ENCODE peak calls at places on chromosomes 4 and X, in seven cellular contexts. One of them, this sample, is unnamed.
A peak's percentile ranks its signal among the peaks of the same experiment; 100 is the strongest.

GRCh38 chr4:3263053-3263958 is 14.3 kb downstream of the MSANTD1 start:
- DNase-seq in pancreas: peak; percentile 2
- DNase-seq in naive thymus-derived CD4-positive, alpha-beta T cell: no peak
- DNase-seq in cardiac muscle cell: no peak
- DNase-seq in psoas muscle: no peak
- DNase-seq in mammary epithelial cell: no peak
- DNase-seq in neural progenitor cell: peak; percentile 1
- DNase-seq in this sample: no peak

GRCh38 chrX:75547783-75548182 is 24.9 kb upstream of the ZDHHC15 start:
- DNase-seq in pancreas: peak; percentile 13
- DNase-seq in naive thymus-derived CD4-positive, alpha-beta T cell: no peak
- DNase-seq in cardiac muscle cell: no peak
- DNase-seq in psoas muscle: peak; percentile 52
- DNase-seq in mammary epithelial cell: no peak
- DNase-seq in neural progenitor cell: no peak
- DNase-seq in this sample: peak; percentile 69

GRCh38 chr4:3343358-3343757 is 50.5 kb downstream of the RGS12 start:
- DNase-seq in pancreas: peak; percentile 4
- DNase-seq in naive thymus-derived CD4-positive, alpha-beta T cell: no peak
- DNase-seq in cardiac muscle cell: no peak
- DNase-seq in psoas muscle: no peak
- DNase-seq in mammary epithelial cell: no peak
- DNase-seq in neural progenitor cell: no peak
- DNase-seq in this sample: no peak

GRCh38 chrX:16462912-16463311 is 187.0 kb upstream of the S100G start:
- DNase-seq in pancreas: no peak
- DNase-seq in naive thymus-derived CD4-positive, alpha-beta T cell: no peak
- DNase-seq in cardiac muscle cell: peak; percentile 40
- DNase-seq in psoas muscle: no peak
- DNase-seq in mammary epithelial cell: no peak
- DNase-seq in neural progenitor cell: no peak
- DNase-seq in this sample: no peak

GRCh38 chr4:139988863-139989765 is 164.9 kb downstream of the MAML3 start:
- DNase-seq in pancreas: peak; percentile 35
- DNase-seq in naive thymus-derived CD4-positive, alpha-beta T cell: no peak
- DNase-seq in cardiac muscle cell: peak; percentile 90
- DNase-seq in psoas muscle: no peak
- DNase-seq in mammary epithelial cell: peak; percentile 97
- DNase-seq in neural progenitor cell: peak; percentile 34
- DNase-seq in this sample: no peak

GRCh38 chrX:13005671-13006473 is 31.0 kb downstream of the TMSB4X start:
- DNase-seq in pancreas: no peak
- DNase-seq in naive thymus-derived CD4-positive, alpha-beta T cell: no peak
- DNase-seq in cardiac muscle cell: no peak
- DNase-seq in psoas muscle: no peak
- DNase-seq in mammary epithelial cell: peak; percentile 42
- DNase-seq in neural progenitor cell: no peak
- DNase-seq in this sample: no peak

GRCh38 chr4:114964016-114964415 is 149.4 kb downstream of the NDST4 start:
- DNase-seq in pancreas: no peak
- DNase-seq in naive thymus-derived CD4-positive, alpha-beta T cell: no peak
- DNase-seq in cardiac muscle cell: no peak
- DNase-seq in psoas muscle: no peak
- DNase-seq in mammary epithelial cell: no peak
- DNase-seq in neural progenitor cell: no peak
- DNase-seq in this sample: no peak

GRCh38 chr4:145285928-145286327 is 105.5 kb upstream of the OTUD4 start:
- DNase-seq in pancreas: no peak
- DNase-seq in naive thymus-derived CD4-positive, alpha-beta T cell: no peak
- DNase-seq in cardiac muscle cell: peak; percentile 26
- DNase-seq in psoas muscle: no peak
- DNase-seq in mammary epithelial cell: peak; percentile 35
- DNase-seq in neural progenitor cell: no peak
- DNase-seq in this sample: no peak

GRCh38 chr4:151099226-151099975 is at the start of gene RPS3A:
- DNase-seq in pancreas: peak; percentile 98
- DNase-seq in naive thymus-derived CD4-positive, alpha-beta T cell: peak; percentile 99
- DNase-seq in cardiac muscle cell: peak; percentile 99
- DNase-seq in psoas muscle: peak; percentile 98
- DNase-seq in mammary epithelial cell: peak; percentile 100
- DNase-seq in neural progenitor cell: peak; percentile 97
- DNase-seq in this sample: peak; percentile 97

GRCh38 chrX:54978448-54978847 is 15.5 kb downstream of the PFKFB1 start:
- DNase-seq in pancreas: no peak
- DNase-seq in naive thymus-derived CD4-positive, alpha-beta T cell: no peak
- DNase-seq in cardiac muscle cell: no peak
- DNase-seq in psoas muscle: no peak
- DNase-seq in mammary epithelial cell: peak; percentile 41
- DNase-seq in neural progenitor cell: no peak
- DNase-seq in this sample: no peak

GRCh38 chr4:98794565-98795205 is 134.2 kb downstream of the EIF4E start:
- DNase-seq in pancreas: no peak
- DNase-seq in naive thymus-derived CD4-positive, alpha-beta T cell: no peak
- DNase-seq in cardiac muscle cell: peak; percentile 58
- DNase-seq in psoas muscle: no peak
- DNase-seq in mammary epithelial cell: peak; percentile 97
- DNase-seq in neural progenitor cell: no peak
- DNase-seq in this sample: no peak

GRCh38 chrX:39308126-39308525 is 506.9 kb downstream of the MID1IP1 start:
- DNase-seq in pancreas: no peak
- DNase-seq in naive thymus-derived CD4-positive, alpha-beta T cell: no peak
- DNase-seq in cardiac muscle cell: peak; percentile 32
- DNase-seq in psoas muscle: no peak
- DNase-seq in mammary epithelial cell: no peak
- DNase-seq in neural progenitor cell: no peak
- DNase-seq in this sample: no peak

GRCh38 chrX:18887177-18887820 is 96.6 kb downstream of the PHKA2 start:
- DNase-seq in pancreas: no peak
- DNase-seq in naive thymus-derived CD4-positive, alpha-beta T cell: no peak
- DNase-seq in cardiac muscle cell: peak; percentile 13
- DNase-seq in psoas muscle: peak; percentile 72
- DNase-seq in mammary epithelial cell: no peak
- DNase-seq in neural progenitor cell: no peak
- DNase-seq in this sample: no peak

GRCh38 chr4:122673252-122673651 is 52.4 kb upstream of the IL21 start:
- DNase-seq in pancreas: no peak
- DNase-seq in naive thymus-derived CD4-positive, alpha-beta T cell: no peak
- DNase-seq in cardiac muscle cell: peak; percentile 32
- DNase-seq in psoas muscle: no peak
- DNase-seq in mammary epithelial cell: no peak
- DNase-seq in neural progenitor cell: peak; percentile 11
- DNase-seq in this sample: no peak

GRCh38 chr4:98470831-98471230 is 187.6 kb downstream of the TSPAN5 start:
- DNase-seq in pancreas: no peak
- DNase-seq in naive thymus-derived CD4-positive, alpha-beta T cell: no peak
- DNase-seq in cardiac muscle cell: peak; percentile 89
- DNase-seq in psoas muscle: no peak
- DNase-seq in mammary epithelial cell: no peak
- DNase-seq in neural progenitor cell: no peak
- DNase-seq in this sample: no peak

GRCh38 chr4:88610771-88611170 is 18.5 kb downstream of the HERC3 start:
- DNase-seq in pancreas: peak; percentile 21
- DNase-seq in naive thymus-derived CD4-positive, alpha-beta T cell: no peak
- DNase-seq in cardiac muscle cell: peak; percentile 47
- DNase-seq in psoas muscle: peak; percentile 89
- DNase-seq in mammary epithelial cell: no peak
- DNase-seq in neural progenitor cell: no peak
- DNase-seq in this sample: no peak

GRCh38 chr4:26819026-26819425 is 41.6 kb upstream of the STIM2 start:
- DNase-seq in pancreas: no peak
- DNase-seq in naive thymus-derived CD4-positive, alpha-beta T cell: no peak
- DNase-seq in cardiac muscle cell: no peak
- DNase-seq in psoas muscle: no peak
- DNase-seq in mammary epithelial cell: no peak
- DNase-seq in neural progenitor cell: peak; percentile 22
- DNase-seq in this sample: no peak

GRCh38 chr4:121307441-121308327 is 73.1 kb downstream of the QRFPR start:
- DNase-seq in pancreas: no peak
- DNase-seq in naive thymus-derived CD4-positive, alpha-beta T cell: peak; percentile 45
- DNase-seq in cardiac muscle cell: peak; percentile 79
- DNase-seq in psoas muscle: no peak
- DNase-seq in mammary epithelial cell: peak; percentile 63
- DNase-seq in neural progenitor cell: peak; percentile 80
- DNase-seq in this sample: no peak

GRCh38 chr4:53586121-53586816 is 5.0 kb downstream of the LNX1 start:
- DNase-seq in pancreas: no peak
- DNase-seq in naive thymus-derived CD4-positive, alpha-beta T cell: no peak
- DNase-seq in cardiac muscle cell: peak; percentile 91
- DNase-seq in psoas muscle: no peak
- DNase-seq in mammary epithelial cell: peak; percentile 74
- DNase-seq in neural progenitor cell: no peak
- DNase-seq in this sample: no peak

GRCh38 chrX:72060196-72060974 is 71.3 kb downstream of the RTL5 start:
- DNase-seq in pancreas: no peak
- DNase-seq in naive thymus-derived CD4-positive, alpha-beta T cell: no peak
- DNase-seq in cardiac muscle cell: peak; percentile 23
- DNase-seq in psoas muscle: no peak
- DNase-seq in mammary epithelial cell: no peak
- DNase-seq in neural progenitor cell: peak; percentile 90
- DNase-seq in this sample: no peak

DNA sequence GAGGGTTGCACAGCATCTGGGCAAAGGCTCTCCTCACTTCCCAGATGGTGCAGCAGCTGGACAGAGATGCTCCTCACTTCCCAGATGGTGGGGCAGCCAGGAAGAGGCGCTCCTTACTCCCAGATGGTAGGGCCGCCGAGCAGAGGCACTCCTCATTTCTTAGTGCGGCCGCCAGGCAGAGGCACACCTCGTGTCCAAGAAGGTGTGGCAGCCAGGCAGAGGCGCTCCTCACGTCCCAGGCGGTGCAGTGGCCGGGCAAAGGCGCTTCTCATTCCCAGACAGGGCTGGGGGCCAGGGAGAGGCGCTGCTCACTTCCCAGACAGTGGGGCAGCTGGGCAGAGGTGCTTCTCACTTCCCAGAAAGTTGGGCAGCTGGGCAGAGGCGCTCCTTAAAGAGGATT is 48.8 kb downstream of the ZNF732 start:
- DNase-seq in pancreas: no peak
- DNase-seq in naive thymus-derived CD4-positive, alpha-beta T cell: no peak
- DNase-seq in cardiac muscle cell: no peak
- DNase-seq in psoas muscle: no peak
- DNase-seq in mammary epithelial cell: no peak
- DNase-seq in neural progenitor cell: no peak
- DNase-seq in this sample: no peak
- H3K9me3 ChIP-seq in pancreas: peaks cover 3% of the 10 kb centered on the region
- H3K9me3 ChIP-seq in naive thymus-derived CD4-positive, alpha-beta T cell: no peaks in the 10 kb centered on the region
- H3K9me3 ChIP-seq in cardiac muscle cell: peaks cover 20% of the 10 kb centered on the region
- H3K9me3 ChIP-seq in psoas muscle: peaks cover 70% of the 10 kb centered on the region
- H3K9me3 ChIP-seq in mammary epithelial cell: peaks cover 55% of the 10 kb centered on the region
- H3K9me3 ChIP-seq in neural progenitor cell: peaks cover 67% of the 10 kb centered on the region
- H3K9me3 ChIP-seq in this sample: peaks cover 21% of the 10 kb centered on the region

GRCh38 chrX:65705439-65705838 is 38.0 kb downstream of the MSN start:
- DNase-seq in pancreas: no peak
- DNase-seq in naive thymus-derived CD4-positive, alpha-beta T cell: no peak
- DNase-seq in cardiac muscle cell: no peak
- DNase-seq in psoas muscle: no peak
- DNase-seq in mammary epithelial cell: no peak
- DNase-seq in neural progenitor cell: no peak
- DNase-seq in this sample: no peak

GRCh38 chrX:65707153-65707552 is 39.7 kb downstream of the MSN start:
- DNase-seq in pancreas: no peak
- DNase-seq in naive thymus-derived CD4-positive, alpha-beta T cell: no peak
- DNase-seq in cardiac muscle cell: no peak
- DNase-seq in psoas muscle: no peak
- DNase-seq in mammary epithelial cell: no peak
- DNase-seq in neural progenitor cell: no peak
- DNase-seq in this sample: no peak

GRCh38 chrX:65697915-65698796 is 30.7 kb downstream of the MSN start:
- DNase-seq in pancreas: no peak
- DNase-seq in naive thymus-derived CD4-positive, alpha-beta T cell: peak; percentile 75
- DNase-seq in cardiac muscle cell: peak; percentile 40
- DNase-seq in psoas muscle: no peak
- DNase-seq in mammary epithelial cell: no peak
- DNase-seq in neural progenitor cell: no peak
- DNase-seq in this sample: peak; percentile 58

GRCh38 chrX:65706041-65706828 is 38.8 kb downstream of the MSN start:
- DNase-seq in pancreas: peak; percentile 30
- DNase-seq in naive thymus-derived CD4-positive, alpha-beta T cell: no peak
- DNase-seq in cardiac muscle cell: peak; percentile 75
- DNase-seq in psoas muscle: peak; percentile 66
- DNase-seq in mammary epithelial cell: peak; percentile 83
- DNase-seq in neural progenitor cell: no peak
- DNase-seq in this sample: peak; percentile 54

GRCh38 chrX:65702956-65703355 is 35.5 kb downstream of the MSN start:
- DNase-seq in pancreas: no peak
- DNase-seq in naive thymus-derived CD4-positive, alpha-beta T cell: no peak
- DNase-seq in cardiac muscle cell: no peak
- DNase-seq in psoas muscle: no peak
- DNase-seq in mammary epithelial cell: no peak
- DNase-seq in neural progenitor cell: no peak
- DNase-seq in this sample: no peak
- H3K9me3 ChIP-seq in pancreas: no peaks in the 10 kb centered on the region
- H3K9me3 ChIP-seq in naive thymus-derived CD4-positive, alpha-beta T cell: no peaks in the 10 kb centered on the region
- H3K9me3 ChIP-seq in cardiac muscle cell: no peaks in the 10 kb centered on the region
- H3K9me3 ChIP-seq in psoas muscle: no peaks in the 10 kb centered on the region
- H3K9me3 ChIP-seq in mammary epithelial cell: no peaks in the 10 kb centered on the region
- H3K9me3 ChIP-seq in neural progenitor cell: no peaks in the 10 kb centered on the region
- H3K9me3 ChIP-seq in this sample: no peaks in the 10 kb centered on the region

DNA sequence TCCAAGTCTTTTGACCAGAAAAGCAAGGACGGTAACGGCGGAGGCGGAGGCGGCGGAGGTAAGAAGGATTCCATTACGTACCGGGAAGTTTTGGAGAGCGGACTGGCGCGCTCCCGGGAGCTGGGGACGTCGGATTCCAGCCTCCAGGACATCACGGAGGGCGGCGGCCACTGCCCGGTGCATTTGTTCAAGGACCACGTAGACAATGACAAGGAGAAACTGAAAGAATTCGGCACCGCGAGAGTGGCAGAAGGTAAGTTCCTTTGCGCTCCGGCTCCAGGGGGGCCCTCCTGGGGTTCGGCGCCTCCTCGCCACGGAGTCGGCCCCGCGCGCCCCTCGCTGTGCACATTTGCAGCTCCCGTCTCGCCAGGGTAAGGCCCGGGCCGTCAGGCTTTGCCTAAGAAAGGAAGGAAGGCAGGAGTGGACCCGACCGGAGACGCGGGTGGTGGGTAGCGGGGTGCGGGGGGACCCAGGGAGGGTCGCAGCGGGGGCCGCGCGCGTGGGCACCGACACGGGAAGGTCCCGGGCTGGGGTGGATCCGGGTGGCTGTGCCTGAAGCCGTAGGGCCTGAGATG is 418 bp downstream of the SHOX start:
- DNase-seq in pancreas: no peak
- DNase-seq in naive thymus-derived CD4-positive, alpha-beta T cell: no peak
- DNase-seq in cardiac muscle cell: no peak
- DNase-seq in psoas muscle: peak; percentile 51
- DNase-seq in mammary epithelial cell: no peak
- DNase-seq in neural progenitor cell: peak; percentile 83
- DNase-seq in this sample: no peak
- H3K9me3 ChIP-seq in pancreas: no peaks in the 10 kb centered on the region
- H3K9me3 ChIP-seq in naive thymus-derived CD4-positive, alpha-beta T cell: no peaks in the 10 kb centered on the region
- H3K9me3 ChIP-seq in cardiac muscle cell: no peaks in the 10 kb centered on the region
- H3K9me3 ChIP-seq in psoas muscle: no peaks in the 10 kb centered on the region
- H3K9me3 ChIP-seq in mammary epithelial cell: no peaks in the 10 kb centered on the region
- H3K9me3 ChIP-seq in neural progenitor cell: no peaks in the 10 kb centered on the region
- H3K9me3 ChIP-seq in this sample: peaks cover 12% of the 10 kb centered on the region

DNA sequence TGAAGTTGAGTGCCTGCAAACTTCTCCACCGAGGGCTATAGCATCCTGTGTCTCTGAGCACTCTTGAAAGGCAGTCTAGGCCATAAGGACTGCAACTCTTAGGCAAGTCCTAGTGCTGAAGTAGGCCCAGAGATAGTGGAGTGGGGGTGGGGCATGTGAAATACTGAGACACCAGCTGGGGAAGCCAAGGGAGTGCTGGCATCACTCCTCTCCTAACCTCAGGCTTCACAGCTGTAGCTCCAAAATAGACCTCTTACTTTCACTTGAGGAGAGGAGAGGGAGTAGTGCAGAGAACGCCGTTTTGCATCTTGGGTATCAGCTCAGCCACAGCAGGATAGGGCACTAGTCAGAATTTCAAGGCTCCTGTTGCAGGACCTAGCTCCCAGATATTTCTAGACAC is 56.2 kb upstream of the CYSLTR1 start:
- DNase-seq in pancreas: no peak
- DNase-seq in naive thymus-derived CD4-positive, alpha-beta T cell: no peak
- DNase-seq in cardiac muscle cell: no peak
- DNase-seq in psoas muscle: no peak
- DNase-seq in mammary epithelial cell: no peak
- DNase-seq in neural progenitor cell: no peak
- DNase-seq in this sample: no peak
- H3K9me3 ChIP-seq in pancreas: no peaks in the 10 kb centered on the region
- H3K9me3 ChIP-seq in naive thymus-derived CD4-positive, alpha-beta T cell: no peaks in the 10 kb centered on the region
- H3K9me3 ChIP-seq in cardiac muscle cell: no peaks in the 10 kb centered on the region
- H3K9me3 ChIP-seq in psoas muscle: no peaks in the 10 kb centered on the region
- H3K9me3 ChIP-seq in mammary epithelial cell: peaks cover 15% of the 10 kb centered on the region
- H3K9me3 ChIP-seq in neural progenitor cell: peaks cover 6% of the 10 kb centered on the region
- H3K9me3 ChIP-seq in this sample: no peaks in the 10 kb centered on the region

This sample was measured in lung.